ENCODE peak calls at places on chromosomes 6 and 20, in four cellular contexts. X, S, C and F are unnamed samples.

GRCh38 chr6:32081168-32081624 is 27.9 kb downstream of the TNXB start:
- DNase-seq in C (no peak), X (no peak), S (no peak), F (peak)

GRCh38 chr6:157699777-157700636 is 123.0 kb upstream of the SNX9 start:
- DNase-seq in C (no peak), S (no peak), X (no peak), F (no peak)

GRCh38 chr6:117920493-117920845 is 13.4 kb downstream of the SLC35F1 start:
- DNase-seq in C (peak), X (no peak), S (no peak), F (no peak)

GRCh38 chr20:37417146-37417856 is 71.4 kb downstream of the SRC start:
- DNase-seq in C (no peak), X (no peak), S (no peak), F (no peak)

GRCh38 chr20:54132612-54133433 is 41.0 kb downstream of the CYP24A1 start:
- DNase-seq in S (no peak), C (peak), X (no peak), F (no peak)

GRCh38 chr6:142644866-142645265 is 300.1 kb downstream of the HIVEP2 start:
- DNase-seq in C (no peak), X (no peak), S (no peak), F (no peak)

GRCh38 chr20:45297786-45298497 is 8.7 kb upstream of the RBPJL start:
- DNase-seq in C (no peak), X (no peak), S (no peak), F (no peak)

GRCh38 chr6:105359419-105360366 is 43.2 kb downstream of the PREP start:
- DNase-seq in S (no peak), X (no peak), C (no peak), F (no peak)

GRCh38 chr6:134223761-134224445 is 94.0 kb downstream of the SGK1 start:
- DNase-seq in X (no peak), C (no peak), S (no peak), F (no peak)

GRCh38 chr20:63568170-63568981 is 5.7 kb downstream of the HELZ2 start:
- DNase-seq in C (no peak), X (no peak), S (no peak), F (no peak)

GRCh38 chr20:63566395-63567131 is 7.5 kb downstream of the HELZ2 start:
- DNase-seq in C (no peak), X (no peak), S (no peak), F (no peak)

GRCh38 chr20:63567132-63567381 is 7.0 kb downstream of the HELZ2 start:
- DNase-seq in C (no peak), X (no peak), S (no peak), F (no peak)

GRCh38 chr20:63568986-63569949 is 4.8 kb downstream of the HELZ2 start:
- DNase-seq in X (no peak), S (no peak), C (no peak), F (no peak)

GRCh38 chr20:63567382-63568169 is 6.5 kb downstream of the HELZ2 start:
- DNase-seq in C (no peak), S (no peak), X (peak), F (no peak)
- TF ChIP-seq TCF12 in C (no peak), S (no peak), X (peak), F (no peak)

DNA sequence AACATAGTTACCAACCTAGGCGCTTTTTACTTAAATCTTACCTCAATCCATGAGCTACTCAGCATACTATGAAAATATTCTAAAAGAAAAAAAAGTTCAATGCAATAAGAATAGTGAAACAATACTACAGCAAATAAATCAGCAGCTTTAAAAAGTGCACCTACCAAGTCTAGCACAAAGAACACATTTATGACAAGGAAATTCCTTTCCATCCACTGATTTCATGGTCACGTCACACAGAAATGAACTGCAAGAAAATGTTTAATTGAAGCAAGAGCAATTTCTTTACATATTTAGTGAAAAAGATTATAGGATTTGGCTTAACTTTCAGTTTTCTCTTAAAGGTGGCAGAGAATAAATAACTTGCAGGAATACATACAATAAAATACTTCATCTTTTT is 36.2 kb downstream of the IBTK start:
- DNase-seq in C (no peak), S (no peak), X (no peak), F (no peak)
- TF ChIP-seq USF2 in C (no peak), S (no peak), X (no peak), F (no peak)

GRCh38 chr6:108748959-108749358 is 99.3 kb upstream of the ARMC2 start:
- DNase-seq in C (no peak), S (no peak), X (no peak), F (no peak)

GRCh38 chr6:108750801-108751200 is 97.4 kb upstream of the ARMC2 start:
- DNase-seq in C (no peak), X (no peak), S (no peak), F (no peak)

GRCh38 chr6:108755257-108756240 is 92.7 kb upstream of the ARMC2 start:
- DNase-seq in S (no peak), C (no peak), X (no peak), F (no peak)

GRCh38 chr6:108752733-108753392 is 95.4 kb upstream of the ARMC2 start:
- DNase-seq in S (no peak), C (peak), X (no peak), F (no peak)

DNA sequence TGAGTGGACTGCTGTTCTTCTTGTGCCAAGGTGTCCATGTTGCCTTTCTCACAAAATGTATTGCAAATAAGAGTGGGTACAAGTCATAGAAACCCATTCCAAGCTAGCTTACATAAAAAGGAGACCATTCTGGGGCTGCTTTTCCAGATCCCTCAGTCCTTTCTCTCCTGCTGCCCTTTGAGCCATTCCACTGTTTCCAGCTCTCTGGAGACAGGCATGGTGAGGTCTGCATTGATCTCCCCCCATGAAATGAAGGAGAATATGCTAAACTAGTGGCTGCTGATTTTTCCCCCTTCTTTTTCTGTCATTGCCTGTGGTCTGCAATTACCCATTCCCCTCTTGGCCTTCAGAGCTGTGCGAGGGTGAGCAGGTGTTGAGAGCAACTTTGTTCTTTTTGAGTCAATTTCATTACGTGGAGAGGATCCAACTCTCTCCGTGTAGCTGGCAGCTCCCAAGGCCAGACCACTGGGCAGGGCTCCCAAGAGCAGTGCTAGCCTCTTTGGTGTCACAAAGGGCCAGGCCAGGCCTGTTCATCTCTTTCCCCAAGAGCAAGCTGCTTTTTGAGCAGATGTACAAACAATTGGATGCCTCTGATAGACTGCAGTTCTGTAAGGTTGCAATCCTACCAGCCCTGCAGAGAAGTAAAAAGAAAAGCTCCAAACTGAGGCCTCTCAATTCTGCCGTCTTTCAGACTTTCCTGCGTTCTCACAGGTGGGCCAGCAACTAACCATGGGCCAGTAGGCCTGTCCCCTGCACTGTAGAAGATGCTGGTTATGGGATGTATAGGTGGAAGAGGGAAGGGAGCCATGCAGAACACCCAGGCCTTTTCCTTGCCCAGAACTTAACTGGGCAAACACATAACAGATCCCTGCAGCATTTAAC is 96.1 kb upstream of the ARMC2 start:
- DNase-seq in S (no peak), C (no peak), X (no peak), F (no peak)
- TF ChIP-seq EP300 in S (no peak), C (no peak), X (no peak), F (no peak)

GRCh38 chr6:46353450-46353998 is 137.7 kb downstream of the RCAN2 start:
- DNase-seq in C (no peak), X (no peak), S (no peak), F (no peak)

GRCh38 chr6:46352541-46353267 is 138.5 kb downstream of the RCAN2 start:
- DNase-seq in C (no peak), S (no peak), X (no peak), F (no peak)

GRCh38 chr6:46350714-46351113 is 140.5 kb downstream of the RCAN2 start:
- DNase-seq in C (no peak), X (no peak), S (no peak), F (no peak)

DNA sequence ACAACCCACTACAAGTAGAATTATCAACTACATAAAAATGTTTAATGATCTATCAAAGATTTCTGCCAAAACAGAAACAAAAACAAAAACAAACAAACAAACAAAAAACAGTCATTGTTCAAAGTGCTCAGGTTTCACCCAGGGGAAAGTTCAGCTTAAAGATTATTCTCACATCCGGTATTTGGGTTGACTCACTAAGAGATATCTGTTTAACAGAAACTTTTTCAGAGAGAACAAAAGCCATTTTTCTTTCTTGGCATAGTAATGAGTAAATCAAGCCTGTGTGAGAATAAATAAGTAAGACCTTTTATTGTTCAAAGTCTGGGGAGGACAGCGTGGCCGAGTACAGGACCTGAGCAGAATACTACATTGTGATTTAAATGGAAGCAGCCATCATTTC is 143.6 kb downstream of the RCAN2 start:
- DNase-seq in X (peak), C (no peak), S (no peak), F (no peak)
- TF ChIP-seq TCF12 in X (no peak), C (no peak), S (no peak), F (no peak)

DNA sequence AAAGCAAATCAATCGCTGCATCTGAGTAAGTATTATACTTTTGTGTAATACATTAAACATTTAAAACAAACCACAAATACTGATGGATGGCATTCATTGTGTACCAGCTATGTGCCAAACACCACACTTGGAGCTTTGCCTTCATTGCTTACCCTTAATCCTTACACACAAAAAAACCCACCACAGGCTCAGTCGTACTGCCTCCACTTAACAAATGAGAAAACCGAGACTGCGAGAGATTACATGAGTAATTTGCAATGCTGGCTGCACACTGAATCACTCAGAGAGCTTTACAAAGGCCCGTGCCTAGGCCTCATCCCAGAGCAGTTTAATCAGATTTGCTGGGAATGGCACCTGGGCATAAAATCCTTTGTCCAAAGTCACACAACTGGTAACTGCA is 130.5 kb downstream of the EDN1 start:
- DNase-seq in X (no peak), S (no peak), C (no peak), F (no peak)
- TF ChIP-seq USF2 in X (no peak), S (no peak), C (no peak), F (no peak)

GRCh38 chr6:27101824-27102223 is 145.7 kb upstream of the PRSS16 start:
- DNase-seq in S (no peak), X (no peak), C (no peak), F (no peak)

GRCh38 chr6:27100921-27101320 is 146.6 kb upstream of the PRSS16 start:
- DNase-seq in C (no peak), X (no peak), S (no peak), F (no peak)

GRCh38 chr6:27111743-27112142 is 135.8 kb upstream of the PRSS16 start:
- DNase-seq in S (no peak), X (no peak), C (no peak), F (no peak)

GRCh38 chr6:27106382-27106781 is 141.1 kb upstream of the PRSS16 start:
- DNase-seq in S (no peak), C (no peak), X (no peak), F (no peak)
- TF ChIP-seq EP300 in S (no peak), C (no peak), X (no peak), F (no peak)

DNA sequence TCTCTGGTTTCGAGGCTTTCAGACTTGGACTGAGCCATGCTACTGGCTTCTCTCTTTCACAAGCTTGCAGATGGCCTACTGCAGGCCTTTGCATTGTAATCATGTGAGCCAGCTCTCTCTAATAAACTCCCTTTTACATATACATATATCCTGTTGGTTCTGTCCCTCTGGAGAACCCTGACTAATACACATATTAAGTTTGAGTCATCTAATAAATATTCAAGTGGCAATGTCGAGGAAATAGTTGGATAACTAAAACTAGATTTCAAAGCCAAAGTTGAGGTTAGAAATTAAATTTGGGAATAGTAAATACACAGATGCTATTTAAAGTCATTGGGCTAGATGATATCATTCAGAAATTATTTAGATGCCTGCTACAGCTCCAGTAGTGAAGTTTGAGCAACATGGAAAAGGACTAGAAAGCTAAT is 1343.4 kb downstream of the GRIK2 start:
- DNase-seq in X (no peak), S (no peak), C (no peak), F (no peak)
- TF ChIP-seq TCF12 in X (no peak), S (no peak), C (no peak), F (peak)

DNA sequence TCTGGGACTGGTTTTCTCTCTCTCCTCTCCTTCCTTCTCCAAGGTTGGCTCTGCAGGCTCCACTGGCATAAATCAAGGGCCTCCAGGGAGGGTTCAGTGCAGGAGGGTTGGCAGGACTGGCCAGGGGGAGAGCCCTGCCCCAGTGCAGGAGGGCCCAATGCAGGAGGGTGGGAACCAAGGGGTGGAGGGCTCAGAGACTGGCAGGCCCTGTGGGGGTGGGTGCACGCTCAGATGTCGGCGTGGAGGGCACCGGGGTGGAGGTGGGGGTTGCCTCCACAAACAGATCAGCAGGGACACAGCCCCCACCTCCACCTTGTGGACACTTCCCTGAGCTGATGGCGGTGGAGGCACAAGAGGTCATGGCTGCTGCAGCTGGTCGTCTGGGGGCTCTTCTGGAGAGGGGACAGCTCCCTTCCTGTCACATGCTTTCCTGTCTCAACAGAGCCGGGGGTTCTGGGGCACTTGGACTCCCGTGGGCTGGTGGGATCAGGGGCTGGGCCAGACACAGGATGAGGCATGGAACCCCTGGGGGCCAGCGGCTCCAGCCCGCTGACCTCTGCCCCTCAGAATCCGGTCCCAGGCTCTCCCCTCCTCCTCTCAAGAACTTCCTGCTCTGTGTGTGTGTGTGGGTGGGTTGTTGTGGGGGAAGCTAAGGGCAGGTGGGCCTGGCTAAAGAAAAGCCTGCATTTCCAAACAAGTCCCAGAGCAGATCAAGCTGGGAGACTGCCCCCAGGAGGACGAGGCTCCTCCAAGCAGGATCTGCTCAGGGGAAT is 2.7 kb upstream of the ABHD16B start:
- DNase-seq in S (peak), X (no peak), C (peak), F (peak)
- TF ChIP-seq USF2 in S (no peak), X (no peak), C (peak), F (no peak)

DNA sequence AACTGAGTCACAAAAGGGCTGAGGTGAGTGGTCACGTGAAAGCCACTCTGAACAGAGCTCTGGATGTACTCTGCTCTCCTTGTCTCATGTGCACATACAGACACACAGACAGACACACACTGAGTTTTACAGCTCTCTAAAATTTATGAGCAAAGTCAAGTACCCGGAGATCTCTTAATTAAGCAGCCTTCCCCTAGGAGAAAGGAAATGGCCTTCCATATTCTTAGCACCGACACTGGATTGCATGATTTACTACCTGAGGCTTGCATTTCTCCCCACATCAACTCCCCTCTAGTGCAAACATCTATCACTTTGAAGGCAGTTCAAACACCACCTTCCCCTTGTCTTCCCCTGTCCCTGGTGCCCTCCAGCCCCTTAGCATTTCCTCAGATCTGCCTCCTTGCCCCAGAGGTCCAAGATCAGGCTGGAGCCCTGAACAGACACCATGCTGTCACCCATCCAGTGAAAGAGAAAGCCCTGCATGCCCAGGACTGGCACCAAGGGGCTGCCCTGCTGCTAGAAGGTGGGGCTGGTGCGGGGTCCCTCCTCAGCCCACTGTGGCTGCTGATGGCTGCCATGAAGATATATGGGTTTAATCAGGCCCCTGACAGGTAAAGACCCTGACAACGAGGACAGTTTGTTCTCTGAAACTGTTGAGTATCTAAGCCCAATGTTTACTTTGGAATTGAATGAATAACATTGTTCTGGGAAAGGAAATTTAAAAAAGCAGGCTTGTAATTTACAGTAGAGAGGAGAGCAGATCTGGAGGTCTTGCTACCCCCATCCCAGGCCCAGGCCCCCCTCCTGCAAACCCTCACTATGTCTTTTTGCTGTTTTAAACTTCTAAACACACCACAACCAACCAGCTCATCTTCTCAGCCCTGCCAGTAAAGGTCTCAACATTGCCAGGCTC is 171.1 kb downstream of the CDC5L start:
- DNase-seq in S (no peak), X (no peak), C (no peak), F (no peak)
- TF ChIP-seq EP300 in S (no peak), X (no peak), C (no peak), F (no peak)

GRCh38 chr6:71446084-71446869 is 157.7 kb downstream of the OGFRL1 start:
- DNase-seq in S (no peak), C (no peak), X (peak), F (no peak)
- TF ChIP-seq TCF12 in S (no peak), C (no peak), X (no peak), F (no peak)